ENCODE peak calls at places on chromosome 14, in five cellular contexts. One of them, this sample, is unnamed.

GRCh38 chr14:96917442-96917963 is 120.3 kb downstream of the VRK1 start:
- DNase-seq in pancreas: no peak
- DNase-seq in fibroblast of mammary gland: no peak
- DNase-seq in left ventricle myocardium inferior: no peak
- DNase-seq in RWPE2: no peak
- DNase-seq in this sample: no peak

GRCh38 chr14:92443167-92443566 is 70.4 kb upstream of the RIN3 start:
- DNase-seq in pancreas: no peak
- DNase-seq in fibroblast of mammary gland: no peak
- DNase-seq in RWPE2: no peak
- DNase-seq in left ventricle myocardium inferior: no peak
- DNase-seq in this sample: no peak

GRCh38 chr14:34461334-34462131 is 507 bp downstream of the SPTSSA start:
- DNase-seq in RWPE2: no peak
- DNase-seq in pancreas: peak; percentile 67
- DNase-seq in fibroblast of mammary gland: peak; percentile 53
- DNase-seq in left ventricle myocardium inferior: peak; percentile 47
- DNase-seq in this sample: peak; percentile 77

GRCh38 chr14:42541535-42542001 is 934.9 kb downstream of the LRFN5 start:
- DNase-seq in pancreas: no peak
- DNase-seq in RWPE2: no peak
- DNase-seq in left ventricle myocardium inferior: no peak
- DNase-seq in fibroblast of mammary gland: peak; percentile 90
- DNase-seq in this sample: peak; percentile 12

GRCh38 chr14:99186956-99187690 is 84.9 kb downstream of the BCL11B start:
- DNase-seq in left ventricle myocardium inferior: no peak
- DNase-seq in fibroblast of mammary gland: no peak
- DNase-seq in RWPE2: no peak
- DNase-seq in pancreas: no peak
- DNase-seq in this sample: no peak

GRCh38 chr14:56821807-56822615 is 11.7 kb upstream of the OTX2 start:
- DNase-seq in fibroblast of mammary gland: no peak
- DNase-seq in RWPE2: no peak
- DNase-seq in pancreas: no peak
- DNase-seq in left ventricle myocardium inferior: no peak
- DNase-seq in this sample: no peak

GRCh38 chr14:100586153-100586519 is 1.1 kb downstream of the BEGAIN start:
- DNase-seq in fibroblast of mammary gland: no peak
- DNase-seq in left ventricle myocardium inferior: peak; percentile 13
- DNase-seq in pancreas: no peak
- DNase-seq in RWPE2: no peak
- DNase-seq in this sample: no peak

GRCh38 chr14:54086780-54087179 is 130.2 kb upstream of the BMP4 start:
- DNase-seq in RWPE2: no peak
- DNase-seq in fibroblast of mammary gland: no peak
- DNase-seq in pancreas: no peak
- DNase-seq in left ventricle myocardium inferior: no peak
- DNase-seq in this sample: no peak

GRCh38 chr14:24430143-24430681 is 458 bp downstream of the KHNYN start:
- DNase-seq in fibroblast of mammary gland: peak; percentile 71
- DNase-seq in RWPE2: no peak
- DNase-seq in left ventricle myocardium inferior: peak; percentile 87
- DNase-seq in pancreas: peak; percentile 85
- DNase-seq in this sample: peak; percentile 85

GRCh38 chr14:103108749-103109207 is 14.3 kb downstream of the EXOC3L4 start:
- DNase-seq in RWPE2: no peak
- DNase-seq in left ventricle myocardium inferior: no peak
- DNase-seq in pancreas: no peak
- DNase-seq in fibroblast of mammary gland: peak; percentile 54
- DNase-seq in this sample: no peak

GRCh38 chr14:80202888-80203562 is 8.3 kb downstream of the DIO2 start:
- DNase-seq in left ventricle myocardium inferior: no peak
- DNase-seq in RWPE2: peak; percentile 51
- DNase-seq in pancreas: no peak
- DNase-seq in fibroblast of mammary gland: peak; percentile 18
- DNase-seq in this sample: no peak

GRCh38 chr14:40368314-40368713 is 936.1 kb upstream of the FBXO33 start:
- DNase-seq in RWPE2: no peak
- DNase-seq in pancreas: no peak
- DNase-seq in fibroblast of mammary gland: no peak
- DNase-seq in left ventricle myocardium inferior: no peak
- DNase-seq in this sample: no peak

GRCh38 chr14:99131632-99132271 is 140.2 kb downstream of the BCL11B start:
- DNase-seq in pancreas: no peak
- DNase-seq in left ventricle myocardium inferior: no peak
- DNase-seq in fibroblast of mammary gland: no peak
- DNase-seq in RWPE2: no peak
- DNase-seq in this sample: no peak

GRCh38 chr14:23361320-23361719 is 3.7 kb downstream of the EFS start:
- DNase-seq in pancreas: no peak
- DNase-seq in left ventricle myocardium inferior: no peak
- DNase-seq in fibroblast of mammary gland: peak; percentile 60
- DNase-seq in RWPE2: no peak
- DNase-seq in this sample: peak; percentile 39

GRCh38 chr14:64569108-64570045 is 19.6 kb downstream of the PPP1R36 start:
- DNase-seq in fibroblast of mammary gland: peak; percentile 63
- DNase-seq in RWPE2: no peak
- DNase-seq in pancreas: no peak
- DNase-seq in left ventricle myocardium inferior: peak; percentile 58
- DNase-seq in this sample: peak; percentile 86

GRCh38 chr14:100246809-100247428 is 8.0 kb downstream of the YY1 start:
- DNase-seq in left ventricle myocardium inferior: no peak
- DNase-seq in fibroblast of mammary gland: peak; percentile 60
- DNase-seq in RWPE2: no peak
- DNase-seq in pancreas: no peak
- DNase-seq in this sample: peak; percentile 66

GRCh38 chr14:77025744-77026165 is 2.8 kb downstream of the IRF2BPL start:
- DNase-seq in fibroblast of mammary gland: no peak
- DNase-seq in pancreas: no peak
- DNase-seq in left ventricle myocardium inferior: peak; percentile 31
- DNase-seq in RWPE2: no peak
- DNase-seq in this sample: peak; percentile 36

GRCh38 chr14:36519431-36520321 is at the start of gene NKX2-1:
- DNase-seq in pancreas: peak; percentile 55
- DNase-seq in RWPE2: no peak
- DNase-seq in fibroblast of mammary gland: no peak
- DNase-seq in left ventricle myocardium inferior: no peak
- DNase-seq in this sample: no peak
- H3K4me3 ChIP-seq in pancreas: no peak within 1 kb of the TSS
- H3K4me3 ChIP-seq in RWPE2: peak within 1 kb of the TSS; percentile 18
- H3K4me3 ChIP-seq in fibroblast of mammary gland: no peak within 1 kb of the TSS
- H3K4me3 ChIP-seq in left ventricle myocardium inferior: peak within 1 kb of the TSS; percentile 55
- H3K4me3 ChIP-seq in this sample: no peak within 1 kb of the TSS

GRCh38 chr14:60561845-60562746 is 53.1 kb downstream of the SIX6 start:
- DNase-seq in RWPE2: no peak
- DNase-seq in fibroblast of mammary gland: peak; percentile 87
- DNase-seq in left ventricle myocardium inferior: no peak
- DNase-seq in pancreas: no peak
- DNase-seq in this sample: peak; percentile 86
- TF ChIP-seq CTCF in RWPE2: peak; percentile 93
- TF ChIP-seq CTCF in fibroblast of mammary gland: peak; percentile 90
- TF ChIP-seq CTCF in left ventricle myocardium inferior: peak; percentile 69
- TF ChIP-seq CTCF in pancreas: peak; percentile 20
- TF ChIP-seq CTCF in this sample: peak; percentile 72

GRCh38 chr14:89617142-89617460 is 200.1 kb upstream of the FOXN3 start:
- DNase-seq in fibroblast of mammary gland: no peak
- DNase-seq in left ventricle myocardium inferior: no peak
- DNase-seq in pancreas: no peak
- DNase-seq in RWPE2: no peak
- DNase-seq in this sample: no peak

GRCh38 chr14:89619616-89620273 is 202.7 kb upstream of the FOXN3 start:
- DNase-seq in left ventricle myocardium inferior: no peak
- DNase-seq in fibroblast of mammary gland: no peak
- DNase-seq in pancreas: no peak
- DNase-seq in RWPE2: no peak
- DNase-seq in this sample: no peak

GRCh38 chr14:89618821-89619551 is 202.0 kb upstream of the FOXN3 start:
- DNase-seq in RWPE2: no peak
- DNase-seq in pancreas: peak; percentile 91
- DNase-seq in left ventricle myocardium inferior: peak; percentile 73
- DNase-seq in fibroblast of mammary gland: peak; percentile 58
- DNase-seq in this sample: peak; percentile 69

GRCh38 chr14:89617471-89618291 is 200.6 kb upstream of the FOXN3 start:
- DNase-seq in RWPE2: no peak
- DNase-seq in pancreas: peak; percentile 60
- DNase-seq in left ventricle myocardium inferior: no peak
- DNase-seq in fibroblast of mammary gland: peak; percentile 71
- DNase-seq in this sample: peak; percentile 36

GRCh38 chr14:89618309-89618708 is 201.3 kb upstream of the FOXN3 start:
- DNase-seq in RWPE2: no peak
- DNase-seq in fibroblast of mammary gland: peak; percentile 44
- DNase-seq in left ventricle myocardium inferior: no peak
- DNase-seq in pancreas: no peak
- DNase-seq in this sample: no peak
- H3K4me3 ChIP-seq in RWPE2: peak overlapping the region; percentile 98
- H3K4me3 ChIP-seq in fibroblast of mammary gland: peak overlapping the region; percentile 83
- H3K4me3 ChIP-seq in left ventricle myocardium inferior: peak overlapping the region; percentile 83
- H3K4me3 ChIP-seq in pancreas: peak overlapping the region; percentile 56
- H3K4me3 ChIP-seq in this sample: peak overlapping the region; percentile 84

GRCh38 chr14:106802413-106803364 is 1276.3 kb downstream of the TMEM121 start:
- DNase-seq in pancreas: peak; percentile 82
- DNase-seq in fibroblast of mammary gland: no peak
- DNase-seq in left ventricle myocardium inferior: no peak
- DNase-seq in RWPE2: no peak
- DNase-seq in this sample: no peak
- TF ChIP-seq CTCF in pancreas: no peak
- TF ChIP-seq CTCF in fibroblast of mammary gland: no peak
- TF ChIP-seq CTCF in left ventricle myocardium inferior: no peak
- TF ChIP-seq CTCF in RWPE2: peak; percentile 41
- TF ChIP-seq CTCF in this sample: no peak

DNA sequence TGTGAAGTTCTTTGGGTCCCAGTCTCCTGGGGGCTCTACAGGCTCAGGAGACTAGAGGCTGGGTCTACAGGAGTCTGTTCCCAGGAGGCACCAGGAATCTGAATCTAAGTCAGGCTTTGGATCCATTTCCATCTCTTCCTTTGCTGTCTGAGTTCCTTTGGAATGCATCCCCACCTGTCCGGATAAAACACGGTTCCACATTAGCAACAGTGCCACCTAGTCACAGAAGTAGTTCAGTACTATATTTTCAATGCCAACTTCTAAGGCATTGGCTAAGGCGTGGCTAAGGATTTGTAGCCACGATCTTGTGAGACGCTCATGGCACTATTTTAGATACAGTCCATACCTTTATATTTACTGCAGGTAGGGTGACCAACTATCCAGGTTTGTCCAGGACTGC is 15.1 kb downstream of the ZC2HC1C start:
- DNase-seq in pancreas: no peak
- DNase-seq in RWPE2: no peak
- DNase-seq in left ventricle myocardium inferior: no peak
- DNase-seq in fibroblast of mammary gland: no peak
- DNase-seq in this sample: no peak
- H3K4me3 ChIP-seq in pancreas: no peak overlapping the region
- H3K4me3 ChIP-seq in RWPE2: no peak overlapping the region
- H3K4me3 ChIP-seq in left ventricle myocardium inferior: no peak overlapping the region
- H3K4me3 ChIP-seq in fibroblast of mammary gland: no peak overlapping the region
- H3K4me3 ChIP-seq in this sample: no peak overlapping the region

DNA sequence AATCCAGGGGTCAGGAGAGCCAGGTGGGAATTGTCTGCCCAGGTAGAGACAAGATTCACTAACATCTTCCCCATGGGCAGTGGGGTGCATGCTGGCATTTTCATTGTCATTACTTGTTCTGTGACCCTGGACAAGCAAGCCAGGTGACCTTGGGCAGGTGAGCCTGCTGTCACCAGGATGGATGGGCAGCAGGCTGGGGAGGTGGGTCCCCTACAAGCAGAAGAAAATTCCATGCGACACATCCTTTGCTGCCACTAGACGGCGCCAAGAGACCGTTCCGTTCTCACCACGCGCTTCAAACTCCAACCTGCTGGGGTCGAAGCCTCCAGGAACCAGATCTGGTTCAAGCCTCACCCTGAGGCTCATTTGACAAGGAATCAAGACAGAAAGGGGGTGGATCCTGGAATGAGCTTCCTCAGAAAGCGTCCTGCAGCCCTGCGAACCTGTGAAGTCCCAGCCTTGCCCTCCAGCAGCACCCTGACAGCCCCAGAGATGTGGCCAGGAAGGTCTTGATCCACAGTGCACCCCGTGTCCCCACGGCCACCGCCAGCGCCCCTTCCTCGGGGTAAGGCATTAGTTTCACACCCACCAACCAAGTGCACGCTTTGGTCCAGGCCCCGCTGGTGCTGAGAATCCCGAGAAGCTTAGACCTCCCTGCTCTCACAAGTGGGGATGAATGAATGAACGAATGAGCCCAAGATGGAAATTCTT is 3.2 kb upstream of the DYNC1H1 start:
- DNase-seq in left ventricle myocardium inferior: peak; percentile 67
- DNase-seq in pancreas: peak; percentile 82
- DNase-seq in fibroblast of mammary gland: peak; percentile 80
- DNase-seq in RWPE2: no peak
- DNase-seq in this sample: peak; percentile 70
- TF ChIP-seq CTCF in left ventricle myocardium inferior: peak; percentile 94
- TF ChIP-seq CTCF in pancreas: peak; percentile 78
- TF ChIP-seq CTCF in fibroblast of mammary gland: peak; percentile 99
- TF ChIP-seq CTCF in RWPE2: peak; percentile 97
- TF ChIP-seq CTCF in this sample: peak; percentile 89

GRCh38 chr14:32055175-32055574 is 21.9 kb upstream of the ARHGAP5 start:
- DNase-seq in left ventricle myocardium inferior: no peak
- DNase-seq in pancreas: no peak
- DNase-seq in RWPE2: no peak
- DNase-seq in fibroblast of mammary gland: no peak
- DNase-seq in this sample: no peak

GRCh38 chr14:32049361-32050103 is 27.6 kb upstream of the ARHGAP5 start:
- DNase-seq in fibroblast of mammary gland: no peak
- DNase-seq in pancreas: no peak
- DNase-seq in RWPE2: no peak
- DNase-seq in left ventricle myocardium inferior: no peak
- DNase-seq in this sample: no peak

GRCh38 chr14:32054536-32054935 is 22.6 kb upstream of the ARHGAP5 start:
- DNase-seq in left ventricle myocardium inferior: no peak
- DNase-seq in pancreas: no peak
- DNase-seq in RWPE2: no peak
- DNase-seq in fibroblast of mammary gland: no peak
- DNase-seq in this sample: no peak

GRCh38 chr14:32047791-32048190 is 29.3 kb upstream of the ARHGAP5 start:
- DNase-seq in fibroblast of mammary gland: peak; percentile 24
- DNase-seq in left ventricle myocardium inferior: no peak
- DNase-seq in pancreas: no peak
- DNase-seq in RWPE2: no peak
- DNase-seq in this sample: no peak

GRCh38 chr14:32050839-32051238 is 26.3 kb upstream of the ARHGAP5 start:
- DNase-seq in pancreas: no peak
- DNase-seq in RWPE2: no peak
- DNase-seq in fibroblast of mammary gland: no peak
- DNase-seq in left ventricle myocardium inferior: no peak
- DNase-seq in this sample: no peak
- H3K4me3 ChIP-seq in pancreas: no peak overlapping the region
- H3K4me3 ChIP-seq in RWPE2: no peak overlapping the region
- H3K4me3 ChIP-seq in fibroblast of mammary gland: no peak overlapping the region
- H3K4me3 ChIP-seq in left ventricle myocardium inferior: no peak overlapping the region
- H3K4me3 ChIP-seq in this sample: no peak overlapping the region